ENCODE peak calls at places on chromosomes 2 and 18, in five cellular contexts. R is PC-3; Z is CD8-positive, alpha-beta memory T cell; B is small intestine; V is heart left ventricle. C is an unnamed sample. For H3K9me3, the result is how much of the 10 kb centered on the place peaks cover.

GRCh38 chr2:144249035-144249637 is 270.8 kb downstream of the ZEB2 start:
- DNase-seq in R (no peak), B (no peak), Z (no peak), V (no peak), C (no peak)

GRCh38 chr2:239220976-239221375 is 179.8 kb downstream of the HDAC4 start:
- DNase-seq in R (no peak), V (no peak), B (no peak), Z (no peak), C (no peak)

GRCh38 chr2:100976634-100977391 is 25.3 kb upstream of the RPL31 start:
- DNase-seq in V (no peak), B (no peak), Z (no peak), R (no peak), C (peak)

GRCh38 chr2:37689751-37690150 is 18.3 kb upstream of the CDC42EP3 start:
- DNase-seq in Z (no peak), V (no peak), B (no peak), R (peak), C (no peak)

GRCh38 chr18:53319628-53320027 is 904.8 kb downstream of the MBD2 start:
- DNase-seq in V (no peak), Z (no peak), R (no peak), B (no peak), C (no peak)

GRCh38 chr2:236744316-236745105 is 174.9 kb downstream of the ACKR3 start:
- DNase-seq in B (no peak), R (peak), V (no peak), Z (no peak), C (peak)

GRCh38 chr2:216519154-216519762 is 20.6 kb downstream of the RPL37A start:
- DNase-seq in B (peak), V (peak), Z (peak), R (peak), C (no peak)

GRCh38 chr2:30926606-30927005 is 119.4 kb upstream of the CAPN13 start:
- DNase-seq in B (no peak), V (no peak), R (no peak), Z (no peak), C (no peak)

GRCh38 chr2:126802316-126802715 is 96.4 kb upstream of the TEX51 start:
- DNase-seq in B (no peak), Z (no peak), V (no peak), R (no peak), C (no peak)

GRCh38 chr2:174764281-174765063 is at the start of gene CHRNA1:
- DNase-seq in B (no peak), V (no peak), R (peak), Z (no peak), C (no peak)

GRCh38 chr2:70103531-70104061 is 16.3 kb downstream of the PCBP1 start:
- DNase-seq in Z (peak), B (no peak), R (no peak), V (no peak), C (no peak)
- H3K4me3 ChIP-seq in Z (peak), B (no peak), R (no peak), V (no peak), C (no peak)

GRCh38 chr2:227322530-227323190 is 2.4 kb upstream of the MFF start:
- DNase-seq in B (no peak), Z (no peak), R (no peak), V (no peak), C (no peak)
- H3K9me3 ChIP-seq in B (under half), Z (under half), R (under half), V (under half), C (under half)

GRCh38 chr2:179049203-179049545 is 763 bp downstream of the CCDC141 start:
- DNase-seq in B (no peak), V (no peak), Z (no peak), R (no peak), C (no peak)
- H3K4me3 ChIP-seq in B (no peak), V (peak), Z (peak), R (no peak), C (no peak)

DNA sequence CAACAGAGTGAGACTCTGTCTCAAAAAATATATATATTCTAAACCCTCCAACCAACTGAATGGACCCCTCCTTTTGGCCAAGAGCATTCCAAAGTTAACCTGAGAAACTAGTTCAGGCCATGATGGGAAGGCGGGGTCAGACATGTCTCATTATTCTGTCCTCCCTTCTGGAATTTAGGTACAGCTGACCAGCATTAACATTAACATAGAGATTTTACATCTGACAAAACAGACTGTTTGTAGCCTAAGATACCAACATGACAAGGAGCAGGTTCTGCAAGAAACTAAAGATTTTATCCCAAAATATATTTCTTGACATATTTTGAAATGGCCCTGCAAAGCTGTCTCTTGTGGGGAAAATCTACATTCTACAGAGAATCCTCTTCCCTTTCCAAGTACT is 6.8 kb upstream of the PDK1 start:
- DNase-seq in Z (no peak), R (no peak), B (no peak), V (no peak), C (no peak)
- H3K9me3 ChIP-seq in Z (under half), R (under half), B (under half), V (under half), C (under half)

GRCh38 chr2:201257941-201258665 is 2.2 kb upstream of the CASP8 start:
- DNase-seq in Z (peak), R (peak), B (peak), V (peak), C (peak)
- H3K4me3 ChIP-seq in Z (peak), R (peak), B (peak), V (peak), C (peak)

DNA sequence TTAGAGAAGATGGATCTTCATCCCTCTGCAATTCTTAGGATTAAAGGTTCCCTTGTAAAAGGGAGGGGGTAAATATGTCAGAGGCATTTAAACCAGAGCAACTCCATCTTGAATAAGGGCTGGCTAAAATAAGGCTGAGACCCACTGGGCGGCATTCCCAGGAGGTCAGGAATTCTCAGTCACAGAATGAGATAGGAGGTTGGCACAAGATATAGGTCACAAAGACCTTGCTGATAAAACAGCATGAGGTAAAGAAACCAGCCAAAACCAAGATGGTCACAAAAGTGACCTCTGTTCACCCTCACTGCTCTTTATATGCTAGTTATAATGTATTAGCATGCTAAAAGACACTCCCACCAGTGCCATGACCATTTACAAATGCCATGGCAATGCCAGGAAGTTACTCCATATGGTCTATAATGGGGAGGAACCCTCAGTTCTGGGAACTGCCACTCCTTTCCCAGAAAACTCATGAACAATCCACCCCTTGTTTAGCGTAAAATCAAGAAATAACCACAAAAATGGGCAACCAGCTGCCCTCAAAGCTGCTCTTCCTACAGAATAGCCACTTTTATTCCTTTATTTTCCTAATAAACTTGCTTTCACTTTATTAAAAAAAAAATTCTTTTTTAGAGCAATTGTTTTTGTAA is 205.4 kb upstream of the RGPD4 start:
- DNase-seq in R (no peak), Z (no peak), B (no peak), V (peak), C (no peak)
- H3K9me3 ChIP-seq in R (under half), Z (under half), B (under half), V (under half), C (under half)

DNA sequence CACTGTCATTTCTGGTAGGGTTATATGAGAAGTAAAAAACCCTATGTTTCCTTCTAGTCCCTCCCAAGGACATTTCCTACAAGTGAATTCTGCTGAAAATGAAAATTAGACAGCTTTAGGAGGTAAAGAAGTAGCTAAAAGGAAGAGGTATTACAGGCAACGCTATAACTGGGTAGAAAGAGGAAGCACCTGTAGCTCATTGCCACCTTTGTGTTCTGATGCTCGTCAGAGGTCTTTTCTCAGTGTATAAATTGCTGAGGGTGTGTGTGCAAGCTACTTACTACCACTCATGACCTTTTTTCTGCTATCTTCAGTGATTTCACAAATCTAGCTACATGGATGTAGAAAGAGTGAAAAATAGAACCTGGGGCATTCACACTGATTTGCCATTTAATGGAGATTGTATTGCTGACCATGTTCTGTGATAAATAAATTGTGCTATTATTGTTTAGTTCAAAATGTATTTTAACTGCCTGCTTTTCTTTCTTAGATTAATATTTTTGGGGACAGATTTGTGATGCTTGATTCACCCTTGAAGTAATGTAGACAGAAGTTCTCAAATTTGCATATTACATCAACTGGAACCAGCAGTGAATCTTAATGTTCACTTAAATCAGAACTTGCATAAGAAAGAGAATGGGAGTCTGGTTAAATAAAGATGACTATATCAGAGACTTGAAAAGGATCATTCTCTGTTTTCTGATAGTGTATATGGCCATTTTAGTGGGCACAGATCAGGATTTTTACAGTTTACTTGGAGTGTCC is 1.6 kb downstream of the DNAJC10 start:
- DNase-seq in Z (no peak), R (no peak), B (peak), V (no peak), C (no peak)
- H3K4me3 ChIP-seq in Z (peak), R (peak), B (peak), V (no peak), C (peak)

C was measured in MG63.